ENCODE peak calls at places on chromosome 14, in seven cellular contexts. K is right lobe of liver, S is spleen, D is stomach, F is IMR-90, W is transverse colon, U is upper lobe of left lung. T is an unnamed sample.

GRCh38 chr14:97179573-97179972 is 382.4 kb downstream of the VRK1 start:
- DNase-seq in F (no peak), K (no peak), W (no peak), U (no peak), S (no peak), D (no peak), T (no peak)

GRCh38 chr14:33432407-33433023 is 493.8 kb downstream of the NPAS3 start:
- DNase-seq in F (peak; percentile 18), D (no peak), U (no peak), K (no peak), W (peak; percentile 32), S (no peak), T (no peak)

GRCh38 chr14:100302616-100303015 is 3.6 kb downstream of the SLC25A29 start:
- DNase-seq in U (no peak), K (no peak), W (no peak), F (no peak), D (peak; percentile 50), S (peak; percentile 14), T (no peak)

GRCh38 chr14:57835751-57836150 is 30.1 kb downstream of the SLC35F4 start:
- DNase-seq in S (no peak), F (no peak), K (no peak), U (no peak), W (no peak), D (no peak), T (no peak)

GRCh38 chr14:90288646-90289355 is 32.4 kb downstream of the PSMC1 start:
- DNase-seq in U (no peak), W (no peak), D (no peak), K (peak; percentile 75), S (no peak), F (peak; percentile 25), T (no peak)

GRCh38 chr14:38107216-38107631 is 100.5 kb upstream of the SSTR1 start:
- DNase-seq in F (peak; percentile 20), K (no peak), U (no peak), S (no peak), W (no peak), D (no peak), T (no peak)

GRCh38 chr14:36515896-36516718 is 3.9 kb downstream of the NKX2-1 start:
- DNase-seq in S (no peak), W (no peak), U (no peak), D (no peak), F (no peak), K (no peak), T (no peak)

GRCh38 chr14:102095871-102096568 is 9.2 kb upstream of the HSP90AA1 start:
- DNase-seq in W (no peak), K (no peak), F (no peak), D (no peak), S (peak; percentile 42), U (no peak), T (no peak)

GRCh38 chr14:67444395-67444794 is 32.4 kb upstream of the PLEK2 start:
- DNase-seq in S (no peak), D (no peak), F (no peak), W (no peak), K (no peak), U (no peak), T (no peak)

GRCh38 chr14:30861200-30861599 is 13.2 kb upstream of the COCH start:
- DNase-seq in U (no peak), F (no peak), K (no peak), S (no peak), D (no peak), W (no peak), T (no peak)

GRCh38 chr14:34012978-34013713 is 62.3 kb upstream of the EGLN3 start:
- DNase-seq in U (no peak), D (no peak), W (no peak), K (no peak), F (no peak), S (no peak), T (no peak)

GRCh38 chr14:55519473-55520080 is 60.4 kb upstream of the KTN1 start:
- DNase-seq in U (no peak), W (no peak), S (no peak), D (no peak), K (no peak), F (no peak), T (no peak)

GRCh38 chr14:70856851-70857498 is 47.7 kb upstream of the MAP3K9 start:
- DNase-seq in D (no peak), S (no peak), K (no peak), F (peak; percentile 96), U (no peak), W (no peak), T (no peak)

GRCh38 chr14:87018294-87018693 is 974.7 kb downstream of the GALC start:
- DNase-seq in D (no peak), W (no peak), F (peak; percentile 4), U (no peak), K (no peak), S (no peak), T (no peak)
- TF ChIP-seq POLR2A in D (no peak), W (no peak), F (no peak), U (no peak), K (no peak), S (no peak), T (no peak)

GRCh38 chr14:94045101-94045500 is 19.0 kb downstream of the OTUB2 start:
- DNase-seq in D (no peak), S (peak; percentile 49), U (no peak), W (no peak), K (no peak), F (no peak), T (peak; percentile 53)

GRCh38 chr14:94044476-94045091 is 18.4 kb downstream of the OTUB2 start:
- DNase-seq in W (peak; percentile 2), D (no peak), F (no peak), S (peak; percentile 69), K (no peak), U (no peak), T (peak; percentile 57)

GRCh38 chr14:94047581-94047980 is 21.4 kb downstream of the OTUB2 start:
- DNase-seq in D (no peak), S (peak; percentile 15), K (no peak), W (no peak), F (no peak), U (no peak), T (peak; percentile 10)

GRCh38 chr14:94046696-94047250 is 20.6 kb downstream of the OTUB2 start:
- DNase-seq in K (no peak), F (no peak), D (no peak), W (peak; percentile 2), U (no peak), S (peak; percentile 41), T (peak; percentile 51)

GRCh38 chr14:94045563-94046345 is 19.6 kb downstream of the OTUB2 start:
- DNase-seq in U (no peak), W (peak; percentile 3), K (no peak), D (no peak), F (no peak), S (peak; percentile 68), T (peak; percentile 46)
- H3K36me3 ChIP-seq in U (peaks cover 20% of the 10 kb centered on the region), W (no peaks in the 10 kb centered on the region), K (peaks cover 42% of the 10 kb centered on the region), D (peaks cover 73% of the 10 kb centered on the region), F (peaks cover 57% of the 10 kb centered on the region), S (peaks cover 76% of the 10 kb centered on the region), T (peaks cover 35% of the 10 kb centered on the region)

GRCh38 chr14:22838631-22839041 is 2.3 kb downstream of the MMP14 start:
- DNase-seq in D (no peak), W (peak; percentile 25), F (peak; percentile 66), K (peak; percentile 50), S (no peak), U (no peak), T (no peak)
- H3K27ac ChIP-seq in D (peak overlapping the region; percentile 20), W (peak overlapping the region; percentile 96), F (peak overlapping the region; percentile 96), K (peak overlapping the region; percentile 90), S (peak overlapping the region; percentile 88), U (peak overlapping the region; percentile 95), T (peak overlapping the region; percentile 98)

GRCh38 chr14:92121670-92122350 is at the start of the genes CPSF2 and NDUFB1:
- DNase-seq in K (peak; percentile 92), S (peak; percentile 96), U (peak; percentile 86), D (peak; percentile 82), W (peak; percentile 85), F (peak; percentile 72), T (peak; percentile 88)
- TF ChIP-seq POLR2A in K (peak; percentile 77), S (no peak), U (peak; percentile 86), D (no peak), W (peak; percentile 71), F (peak; percentile 96), T (peak; percentile 16)

GRCh38 chr14:64741961-64742360 is 37.7 kb downstream of the PLEKHG3 start:
- DNase-seq in F (no peak), U (no peak), W (no peak), S (no peak), K (no peak), D (no peak), T (no peak)
- H3K36me3 ChIP-seq in F (peaks cover 35% of the 10 kb centered on the region), U (peaks cover 4% of the 10 kb centered on the region), W (no peaks in the 10 kb centered on the region), S (peaks cover 84% of the 10 kb centered on the region), K (peaks cover 59% of the 10 kb centered on the region), D (peaks cover 94% of the 10 kb centered on the region), T (peaks cover 61% of the 10 kb centered on the region)

GRCh38 chr14:49895480-49895879 is 2.6 kb downstream of the ARF6 start:
- DNase-seq in U (no peak), F (no peak), D (no peak), W (no peak), K (no peak), S (no peak), T (no peak)
- H3K27ac ChIP-seq in U (peak overlapping the region; percentile 99), F (no peak overlapping the region), D (no peak overlapping the region), W (peak overlapping the region; percentile 100), K (peak overlapping the region; percentile 35), S (peak overlapping the region; percentile 100), T (peak overlapping the region; percentile 48)

T was measured in sigmoid colon.